ENCODE peak calls at places on chromosomes 2 and 18, in eight cellular contexts. T is HEK293T; R is GM23248; P is vagina; D is IMR-90; U is RWPE1; F is posterior cingulate gyrus; E is activated naive CD8-positive, alpha-beta T cell treated with anti-CD3 and anti-CD28 coated beads for 36 hours. Z is an unnamed sample.

GRCh38 chr2:67486041-67486796 is 89.1 kb downstream of the ETAA1 start:
- DNase-seq in R (peak; percentile 6), F (no peak), T (no peak), E (no peak), U (peak; percentile 34), P (no peak), D (peak; percentile 32), Z (no peak)

GRCh38 chr2:235194351-235194750 is 242.5 kb downstream of the SH3BP4 start:
- DNase-seq in E (no peak), P (no peak), R (no peak), T (no peak), D (no peak), U (no peak), F (no peak), Z (no peak)

GRCh38 chr2:190722825-190723224 is 73.9 kb downstream of the NAB1 start:
- DNase-seq in T (no peak), P (no peak), U (no peak), R (no peak), E (peak; percentile 14), D (no peak), F (no peak), Z (no peak)

GRCh38 chr2:225353579-225354085 is 45.9 kb upstream of the NYAP2 start:
- DNase-seq in R (no peak), D (no peak), F (no peak), U (no peak), P (no peak), T (no peak), E (no peak), Z (no peak)

GRCh38 chr2:224479826-224480225 is 77.9 kb upstream of the FAM124B start:
- DNase-seq in F (no peak), D (no peak), T (no peak), P (no peak), R (no peak), U (no peak), E (no peak), Z (no peak)

GRCh38 chr18:49597556-49597955 is 35.7 kb downstream of the LIPG start:
- DNase-seq in P (no peak), R (no peak), U (peak; percentile 5), D (no peak), T (no peak), E (no peak), F (no peak), Z (no peak)

GRCh38 chr2:147511491-147511948 is 333.3 kb upstream of the ACVR2A start:
- DNase-seq in D (no peak), T (no peak), F (peak; percentile 53), R (peak; percentile 56), E (no peak), U (no peak), P (no peak), Z (peak; percentile 15)

GRCh38 chr18:50441518-50441917 is 66.7 kb downstream of the SKA1 start:
- DNase-seq in T (no peak), R (peak; percentile 16), F (no peak), E (no peak), U (no peak), D (no peak), P (no peak), Z (peak; percentile 31)

GRCh38 chr2:112055833-112056625 is 960 bp downstream of the TMEM87B start:
- DNase-seq in E (peak; percentile 45), T (peak; percentile 26), D (peak; percentile 95), F (peak; percentile 29), U (peak; percentile 74), R (peak; percentile 95), P (peak; percentile 98), Z (no peak)

GRCh38 chr2:240949791-240950705 is 43.9 kb downstream of the CROCC2 start:
- DNase-seq in E (no peak), U (no peak), P (no peak), F (peak; percentile 19), T (no peak), D (no peak), R (no peak), Z (no peak)

GRCh38 chr2:30965085-30965484 is 157.8 kb upstream of the CAPN13 start:
- DNase-seq in F (no peak), P (no peak), R (no peak), U (no peak), T (no peak), E (no peak), D (no peak), Z (no peak)

GRCh38 chr18:13462686-13463085 is 244.1 kb downstream of the LDLRAD4 start:
- DNase-seq in T (no peak), E (no peak), U (no peak), R (no peak), D (no peak), P (no peak), F (no peak), Z (no peak)

GRCh38 chr18:9612215-9612830 is 2.0 kb downstream of the PPP4R1 start:
- DNase-seq in D (peak; percentile 58), F (no peak), R (peak; percentile 75), E (no peak), T (peak; percentile 27), U (peak; percentile 76), P (no peak), Z (no peak)

GRCh38 chr18:3661989-3662388 is 212.0 kb downstream of the TGIF1 start:
- DNase-seq in E (no peak), T (no peak), F (no peak), R (no peak), U (no peak), D (no peak), P (no peak), Z (no peak)

GRCh38 chr2:231666171-231667095 is 41.9 kb upstream of the PTMA start:
- DNase-seq in T (peak; percentile 35), P (peak; percentile 95), F (peak; percentile 72), D (peak; percentile 91), R (peak; percentile 97), U (peak; percentile 44), E (no peak), Z (peak; percentile 93)

GRCh38 chr2:164073758-164074094 is 337.9 kb upstream of the FIGN start:
- DNase-seq in T (no peak), D (no peak), E (no peak), U (no peak), P (no peak), F (no peak), R (no peak), Z (no peak)

GRCh38 chr2:8656160-8656641 is 25.7 kb upstream of the ID2 start:
- DNase-seq in P (no peak), R (peak; percentile 82), D (peak; percentile 80), E (no peak), U (no peak), F (no peak), T (no peak), Z (no peak)

GRCh38 chr2:199956062-199956380 is 639 bp downstream of the MAIP1 start:
- DNase-seq in P (no peak), R (no peak), E (no peak), D (no peak), U (no peak), F (no peak), T (no peak), Z (no peak)

GRCh38 chr2:177119099-177119498 is 93.5 kb upstream of the HNRNPA3 start:
- DNase-seq in R (no peak), E (no peak), P (no peak), T (no peak), D (no peak), U (no peak), F (no peak), Z (no peak)

GRCh38 chr18:63233334-63233733 is 86.2 kb downstream of the BCL2 start:
- DNase-seq in U (no peak), P (no peak), F (no peak), E (peak; percentile 49), R (no peak), D (no peak), T (no peak), Z (no peak)

GRCh38 chr2:194104687-194105086 is 1552.3 kb upstream of the SLC39A10 start:
- DNase-seq in U (no peak), F (no peak), R (no peak), T (no peak), E (no peak), D (no peak), P (no peak), Z (no peak)

GRCh38 chr18:11268691-11269686 is 119.6 kb upstream of the PIEZO2 start:
- DNase-seq in U (no peak), T (no peak), D (peak; percentile 35), R (peak; percentile 45), P (no peak), F (no peak), E (no peak), Z (no peak)

GRCh38 chr2:140988597-140988996 is 1142.2 kb downstream of the LRP1B start:
- DNase-seq in R (peak; percentile 9), D (peak; percentile 8), E (no peak), U (no peak), P (no peak), T (no peak), F (no peak), Z (no peak)

GRCh38 chr2:69188174-69188900 is 175.4 kb downstream of the ANTXR1 start:
- DNase-seq in P (no peak), R (no peak), U (no peak), F (no peak), T (no peak), D (no peak), E (no peak), Z (no peak)

GRCh38 chr2:28746504-28747111 is 5.0 kb upstream of the PPP1CB start:
- DNase-seq in T (no peak), D (no peak), P (no peak), R (no peak), F (no peak), U (no peak), E (no peak), Z (no peak)

GRCh38 chr2:228072669-228073068 is 108.8 kb downstream of the SPHKAP start:
- DNase-seq in U (no peak), D (no peak), P (no peak), F (no peak), E (no peak), R (no peak), T (no peak), Z (no peak)

GRCh38 chr2:181673178-181673577 is 7.1 kb downstream of the NEUROD1 start:
- DNase-seq in E (no peak), D (no peak), F (no peak), P (no peak), U (no peak), R (no peak), T (no peak), Z (no peak)

GRCh38 chr2:219178377-219179175 is 501 bp downstream of the RETREG2 start:
- DNase-seq in E (peak; percentile 44), R (peak; percentile 67), T (peak; percentile 48), P (peak; percentile 91), F (peak; percentile 39), U (peak; percentile 26), D (peak; percentile 15), Z (peak; percentile 58)

GRCh38 chr2:231272961-231273360 is 74.5 kb downstream of the ARMC9 start:
- DNase-seq in F (no peak), P (no peak), D (no peak), T (no peak), R (no peak), E (no peak), U (no peak), Z (no peak)

GRCh38 chr2:226836548-226836885 is 663 bp downstream of the RHBDD1 start:
- DNase-seq in F (no peak), P (no peak), R (no peak), U (no peak), D (no peak), T (no peak), E (no peak), Z (no peak)

GRCh38 chr2:164793531-164793930 is 48.1 kb downstream of the COBLL1 start:
- DNase-seq in U (no peak), P (no peak), F (no peak), T (no peak), E (no peak), D (no peak), R (no peak), Z (no peak)

GRCh38 chr2:137467246-137467862 is 496.9 kb upstream of the HNMT start:
- DNase-seq in E (peak; percentile 4), F (no peak), R (peak; percentile 47), D (no peak), P (no peak), U (peak; percentile 55), T (peak; percentile 32), Z (no peak)

GRCh38 chr2:16149349-16150243 is 209.2 kb downstream of the MYCN start:
- DNase-seq in R (no peak), P (peak; percentile 64), E (no peak), T (no peak), F (no peak), U (no peak), D (no peak), Z (no peak)

GRCh38 chr2:238571626-238572372 is 145.1 kb downstream of the ASB1 start:
- DNase-seq in E (no peak), F (no peak), T (no peak), R (no peak), U (no peak), P (no peak), D (no peak), Z (no peak)

Z was measured in amygdala.